ENCODE peak calls at places on chromosomes 1 and 21, in seven cellular contexts. One of them, this sample, is unnamed.

GRCh38 chr1:32696041-32696440 is 6.5 kb downstream of the SYNC start:
- DNase-seq in lower lobe of right lung: no peak
- DNase-seq in heart right ventricle: no peak
- DNase-seq in kidney: peak; percentile 13
- DNase-seq in fibroblast of lung: no peak
- DNase-seq in mammary epithelial cell: no peak
- DNase-seq in lung: no peak
- DNase-seq in this sample: no peak

GRCh38 chr1:175072131-175072941 is 4.7 kb downstream of the TNN start:
- DNase-seq in lower lobe of right lung: no peak
- DNase-seq in heart right ventricle: no peak
- DNase-seq in lung: no peak
- DNase-seq in mammary epithelial cell: peak; percentile 35
- DNase-seq in kidney: no peak
- DNase-seq in fibroblast of lung: peak; percentile 90
- DNase-seq in this sample: no peak

GRCh38 chr1:204975568-204976235 is 67.3 kb upstream of the CNTN2 start:
- DNase-seq in lower lobe of right lung: no peak
- DNase-seq in heart right ventricle: no peak
- DNase-seq in lung: peak; percentile 49
- DNase-seq in mammary epithelial cell: peak; percentile 7
- DNase-seq in kidney: no peak
- DNase-seq in fibroblast of lung: peak; percentile 18
- DNase-seq in this sample: peak; percentile 22

GRCh38 chr1:2819831-2820730 is 18.6 kb upstream of the TTC34 start:
- DNase-seq in lower lobe of right lung: no peak
- DNase-seq in lung: no peak
- DNase-seq in kidney: peak; percentile 56
- DNase-seq in mammary epithelial cell: no peak
- DNase-seq in fibroblast of lung: no peak
- DNase-seq in heart right ventricle: peak; percentile 4
- DNase-seq in this sample: no peak

GRCh38 chr1:2241820-2242219 is 13.7 kb downstream of the SKI start:
- DNase-seq in heart right ventricle: no peak
- DNase-seq in mammary epithelial cell: no peak
- DNase-seq in lower lobe of right lung: no peak
- DNase-seq in lung: no peak
- DNase-seq in kidney: no peak
- DNase-seq in fibroblast of lung: no peak
- DNase-seq in this sample: no peak

GRCh38 chr1:51063121-51063520 is 38.9 kb upstream of the C1orf185 start:
- DNase-seq in heart right ventricle: no peak
- DNase-seq in mammary epithelial cell: peak; percentile 87
- DNase-seq in kidney: no peak
- DNase-seq in lung: no peak
- DNase-seq in fibroblast of lung: peak; percentile 99
- DNase-seq in lower lobe of right lung: no peak
- DNase-seq in this sample: no peak

GRCh38 chr1:64019818-64020217 is 183.6 kb upstream of the UBE2U start:
- DNase-seq in lung: no peak
- DNase-seq in fibroblast of lung: peak; percentile 69
- DNase-seq in kidney: no peak
- DNase-seq in heart right ventricle: no peak
- DNase-seq in mammary epithelial cell: peak; percentile 38
- DNase-seq in lower lobe of right lung: no peak
- DNase-seq in this sample: no peak

GRCh38 chr1:112542206-112542973 is 33.6 kb downstream of the WNT2B start:
- DNase-seq in heart right ventricle: no peak
- DNase-seq in lung: no peak
- DNase-seq in mammary epithelial cell: no peak
- DNase-seq in lower lobe of right lung: no peak
- DNase-seq in kidney: no peak
- DNase-seq in fibroblast of lung: no peak
- DNase-seq in this sample: no peak

GRCh38 chr21:34204481-34205439 is 131.4 kb downstream of the MRPS6 start:
- DNase-seq in fibroblast of lung: no peak
- DNase-seq in mammary epithelial cell: peak; percentile 6
- DNase-seq in lower lobe of right lung: no peak
- DNase-seq in heart right ventricle: no peak
- DNase-seq in lung: no peak
- DNase-seq in kidney: no peak
- DNase-seq in this sample: no peak

GRCh38 chr1:119948342-119949214 is 52.3 kb upstream of the ADAM30 start:
- DNase-seq in heart right ventricle: peak; percentile 79
- DNase-seq in kidney: peak; percentile 87
- DNase-seq in fibroblast of lung: peak; percentile 73
- DNase-seq in lung: peak; percentile 79
- DNase-seq in mammary epithelial cell: peak; percentile 64
- DNase-seq in lower lobe of right lung: peak; percentile 86
- DNase-seq in this sample: peak; percentile 72

GRCh38 chr1:36728846-36729245 is 246.1 kb upstream of the CSF3R start:
- DNase-seq in lung: no peak
- DNase-seq in heart right ventricle: no peak
- DNase-seq in mammary epithelial cell: no peak
- DNase-seq in fibroblast of lung: no peak
- DNase-seq in lower lobe of right lung: no peak
- DNase-seq in kidney: peak; percentile 33
- DNase-seq in this sample: no peak

GRCh38 chr1:211606914-211607751 is 28.2 kb upstream of the SLC30A1 start:
- DNase-seq in fibroblast of lung: no peak
- DNase-seq in lung: peak; percentile 58
- DNase-seq in mammary epithelial cell: no peak
- DNase-seq in heart right ventricle: no peak
- DNase-seq in kidney: no peak
- DNase-seq in lower lobe of right lung: peak; percentile 79
- DNase-seq in this sample: peak; percentile 19

GRCh38 chr1:159091547-159092397 is 15.2 kb upstream of the AIM2 start:
- DNase-seq in mammary epithelial cell: peak; percentile 79
- DNase-seq in heart right ventricle: no peak
- DNase-seq in fibroblast of lung: peak; percentile 82
- DNase-seq in lower lobe of right lung: no peak
- DNase-seq in kidney: no peak
- DNase-seq in lung: no peak
- DNase-seq in this sample: no peak

GRCh38 chr1:218348628-218349185 is 3.6 kb downstream of the TGFB2 start:
- DNase-seq in kidney: no peak
- DNase-seq in mammary epithelial cell: peak; percentile 27
- DNase-seq in fibroblast of lung: peak; percentile 44
- DNase-seq in lower lobe of right lung: no peak
- DNase-seq in heart right ventricle: no peak
- DNase-seq in lung: no peak
- DNase-seq in this sample: no peak

GRCh38 chr1:90414201-90414600 is 302.9 kb downstream of the BARHL2 start:
- DNase-seq in lower lobe of right lung: no peak
- DNase-seq in lung: no peak
- DNase-seq in fibroblast of lung: no peak
- DNase-seq in mammary epithelial cell: no peak
- DNase-seq in heart right ventricle: no peak
- DNase-seq in kidney: no peak
- DNase-seq in this sample: no peak

GRCh38 chr1:45375104-45376090 is 35.2 kb upstream of the MUTYH start:
- DNase-seq in mammary epithelial cell: no peak
- DNase-seq in fibroblast of lung: no peak
- DNase-seq in lower lobe of right lung: no peak
- DNase-seq in lung: no peak
- DNase-seq in heart right ventricle: no peak
- DNase-seq in kidney: no peak
- DNase-seq in this sample: no peak

GRCh38 chr21:24829397-24829796 is 777.9 kb downstream of the MRPL39 start:
- DNase-seq in mammary epithelial cell: no peak
- DNase-seq in kidney: no peak
- DNase-seq in heart right ventricle: no peak
- DNase-seq in lower lobe of right lung: no peak
- DNase-seq in lung: no peak
- DNase-seq in fibroblast of lung: no peak
- DNase-seq in this sample: no peak

GRCh38 chr21:24824209-24824608 is 783.1 kb downstream of the MRPL39 start:
- DNase-seq in kidney: no peak
- DNase-seq in lung: no peak
- DNase-seq in lower lobe of right lung: no peak
- DNase-seq in heart right ventricle: no peak
- DNase-seq in mammary epithelial cell: no peak
- DNase-seq in fibroblast of lung: no peak
- DNase-seq in this sample: no peak

GRCh38 chr21:24826822-24827221 is 780.5 kb downstream of the MRPL39 start:
- DNase-seq in lower lobe of right lung: no peak
- DNase-seq in heart right ventricle: no peak
- DNase-seq in mammary epithelial cell: no peak
- DNase-seq in fibroblast of lung: no peak
- DNase-seq in kidney: no peak
- DNase-seq in lung: no peak
- DNase-seq in this sample: no peak

GRCh38 chr21:24823247-24823646 is 784.0 kb downstream of the MRPL39 start:
- DNase-seq in heart right ventricle: no peak
- DNase-seq in mammary epithelial cell: no peak
- DNase-seq in lower lobe of right lung: no peak
- DNase-seq in kidney: no peak
- DNase-seq in lung: no peak
- DNase-seq in fibroblast of lung: no peak
- DNase-seq in this sample: no peak

DNA sequence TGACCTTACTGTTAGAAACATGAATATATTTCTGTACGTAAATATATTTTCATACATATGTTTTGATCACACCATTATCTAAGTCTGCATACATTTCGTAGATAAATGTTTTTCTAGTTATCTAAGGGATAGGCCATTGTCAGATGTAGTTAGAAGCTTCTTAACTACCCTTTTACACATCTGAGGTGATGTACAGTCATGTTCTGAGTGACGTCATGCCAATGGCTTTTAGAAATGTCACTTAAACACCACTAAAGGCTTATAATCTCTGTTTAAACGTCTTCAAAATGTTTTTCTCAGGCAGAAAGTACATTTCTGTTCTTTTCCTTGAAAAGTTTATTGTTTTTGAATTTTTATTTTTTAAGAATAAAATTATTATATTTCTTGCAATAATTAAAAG is 781.9 kb downstream of the MRPL39 start:
- DNase-seq in lower lobe of right lung: no peak
- DNase-seq in fibroblast of lung: no peak
- DNase-seq in kidney: no peak
- DNase-seq in lung: no peak
- DNase-seq in mammary epithelial cell: no peak
- DNase-seq in heart right ventricle: no peak
- DNase-seq in this sample: no peak
- H3K9me3 ChIP-seq in lower lobe of right lung: no peaks in the 10 kb centered on the region
- H3K9me3 ChIP-seq in fibroblast of lung: no peaks in the 10 kb centered on the region
- H3K9me3 ChIP-seq in kidney: no peaks in the 10 kb centered on the region
- H3K9me3 ChIP-seq in lung: no peaks in the 10 kb centered on the region
- H3K9me3 ChIP-seq in mammary epithelial cell: peaks cover 30% of the 10 kb centered on the region
- H3K9me3 ChIP-seq in heart right ventricle: no peaks in the 10 kb centered on the region
- H3K9me3 ChIP-seq in this sample: no peaks in the 10 kb centered on the region

DNA sequence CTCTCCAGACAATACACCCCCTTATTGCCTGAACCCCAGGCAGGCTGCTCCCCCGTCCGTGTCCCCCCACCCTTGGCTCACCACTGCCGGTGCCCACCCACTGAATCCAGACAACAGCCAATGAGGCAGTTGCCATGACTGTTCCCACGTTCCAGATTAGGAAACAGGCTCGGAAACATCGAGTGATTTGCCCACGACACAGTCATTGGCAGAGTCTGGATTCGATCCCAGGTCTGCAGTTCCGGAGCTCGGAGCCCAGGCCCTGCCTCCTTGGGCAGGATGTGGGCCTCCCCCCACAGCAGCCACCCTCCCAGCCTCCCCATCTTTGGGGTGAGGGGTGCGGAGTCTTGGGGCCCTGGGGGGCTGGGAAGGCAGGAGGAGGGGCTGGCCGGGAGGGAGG is 20.3 kb upstream of the CLSTN1 start:
- DNase-seq in mammary epithelial cell: no peak
- DNase-seq in heart right ventricle: no peak
- DNase-seq in kidney: no peak
- DNase-seq in lower lobe of right lung: peak; percentile 28
- DNase-seq in lung: no peak
- DNase-seq in fibroblast of lung: no peak
- DNase-seq in this sample: no peak
- H3K27ac ChIP-seq in mammary epithelial cell: no peak overlapping the region
- H3K27ac ChIP-seq in heart right ventricle: no peak overlapping the region
- H3K27ac ChIP-seq in kidney: no peak overlapping the region
- H3K27ac ChIP-seq in lower lobe of right lung: no peak overlapping the region
- H3K27ac ChIP-seq in lung: no peak overlapping the region
- H3K27ac ChIP-seq in fibroblast of lung: no peak overlapping the region
- H3K27ac ChIP-seq in this sample: no peak overlapping the region

DNA sequence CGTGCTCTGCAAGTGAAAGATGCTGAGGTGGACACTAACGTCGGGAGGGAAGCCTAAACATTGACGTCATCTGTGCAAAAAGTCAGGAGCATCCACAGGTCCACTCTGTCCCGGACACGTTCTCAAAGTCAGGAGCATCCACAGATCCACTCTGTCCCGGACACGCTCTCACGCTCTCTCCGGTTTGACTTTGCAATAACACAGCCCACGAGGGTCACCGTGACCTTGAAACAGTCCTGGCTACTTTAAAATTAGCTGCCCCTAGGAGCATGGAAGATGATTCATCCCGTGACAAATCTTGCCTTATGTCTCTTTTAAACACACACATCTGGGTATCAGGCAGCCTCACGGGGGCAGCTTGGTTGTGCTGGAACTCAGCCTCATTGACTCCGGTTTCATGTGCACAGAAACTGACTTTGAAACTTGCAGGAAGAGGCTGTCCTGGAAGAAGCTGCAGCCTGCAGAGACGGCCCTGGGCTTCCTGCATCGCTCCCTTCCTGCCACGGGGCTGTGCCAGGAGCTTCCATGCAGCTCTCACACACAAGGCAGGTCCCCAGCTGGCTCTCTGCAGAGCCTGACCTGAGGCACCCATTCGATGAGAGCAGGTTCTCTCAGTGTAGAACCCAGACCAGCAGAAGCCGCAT is 18.1 kb upstream of the COL18A1 start:
- DNase-seq in lower lobe of right lung: peak; percentile 44
- DNase-seq in heart right ventricle: peak; percentile 51
- DNase-seq in fibroblast of lung: peak; percentile 90
- DNase-seq in lung: no peak
- DNase-seq in mammary epithelial cell: peak; percentile 56
- DNase-seq in kidney: peak; percentile 81
- DNase-seq in this sample: no peak
- TF ChIP-seq CTCF in lower lobe of right lung: no peak
- TF ChIP-seq CTCF in heart right ventricle: peak; percentile 59
- TF ChIP-seq CTCF in fibroblast of lung: peak; percentile 28
- TF ChIP-seq CTCF in lung: no peak
- TF ChIP-seq CTCF in mammary epithelial cell: peak; percentile 30
- TF ChIP-seq CTCF in kidney: peak; percentile 23
- TF ChIP-seq CTCF in this sample: no peak

DNA sequence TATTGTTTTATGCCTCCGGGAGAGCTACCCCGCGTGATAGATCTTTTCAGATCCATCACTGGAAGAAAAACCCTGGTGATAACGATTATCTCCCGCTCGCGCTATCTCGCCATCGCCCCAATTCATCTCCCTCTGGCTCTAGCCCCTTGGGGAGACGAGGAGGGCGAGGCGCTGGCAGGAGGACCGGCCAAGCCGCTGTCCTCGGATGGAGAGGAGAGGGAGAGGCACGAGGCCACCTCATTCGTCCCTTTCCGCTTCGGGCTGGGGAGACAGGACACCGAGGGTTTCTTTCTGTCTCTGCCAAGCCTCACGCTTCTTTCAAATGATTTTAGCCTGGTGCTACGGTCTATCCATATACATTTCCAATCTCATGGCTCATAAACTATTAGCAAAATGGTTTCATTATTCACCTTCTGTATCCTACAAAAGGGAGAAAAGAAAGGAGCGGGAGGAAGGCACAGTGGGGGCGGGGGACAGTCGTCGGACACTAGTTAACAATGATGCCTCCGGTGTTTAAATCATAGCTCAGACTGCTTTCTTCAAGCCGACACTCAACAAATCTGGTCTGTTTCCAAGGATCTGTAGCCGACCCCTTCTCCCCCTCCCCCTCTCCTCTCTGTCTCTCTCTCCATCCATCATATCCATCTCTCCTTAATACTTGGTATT is 415.1 kb upstream of the ESRRG start:
- DNase-seq in lower lobe of right lung: no peak
- DNase-seq in kidney: no peak
- DNase-seq in heart right ventricle: no peak
- DNase-seq in mammary epithelial cell: no peak
- DNase-seq in fibroblast of lung: no peak
- DNase-seq in lung: no peak
- DNase-seq in this sample: no peak
- H3K9me3 ChIP-seq in lower lobe of right lung: no peaks in the 10 kb centered on the region
- H3K9me3 ChIP-seq in kidney: no peaks in the 10 kb centered on the region
- H3K9me3 ChIP-seq in heart right ventricle: no peaks in the 10 kb centered on the region
- H3K9me3 ChIP-seq in mammary epithelial cell: no peaks in the 10 kb centered on the region
- H3K9me3 ChIP-seq in fibroblast of lung: no peaks in the 10 kb centered on the region
- H3K9me3 ChIP-seq in lung: peaks cover 9% of the 10 kb centered on the region
- H3K9me3 ChIP-seq in this sample: no peaks in the 10 kb centered on the region